ENCODE peak calls at places on chromosomes 6 and 20, in eight cellular contexts. X, M, T, D, C, J, E and Y are unnamed samples.

GRCh38 chr20:9068232-9068781 is 580 bp upstream of the PLCB4 start:
- DNase-seq in J (peak; percentile 66), C (peak; percentile 63), T (peak; percentile 44), M (no peak), D (no peak), X (peak; percentile 89), E (peak; percentile 61), Y (peak; percentile 76)

GRCh38 chr20:41242807-41243206 is 74.7 kb downstream of the ZHX3 start:
- DNase-seq in C (no peak), J (no peak), D (no peak), E (no peak), M (no peak), X (no peak), T (no peak), Y (no peak)

GRCh38 chr20:59308493-59309201 is 8.2 kb downstream of the EDN3 start:
- DNase-seq in T (peak; percentile 80), D (no peak), C (no peak), M (no peak), X (no peak), J (no peak), E (no peak), Y (no peak)

GRCh38 chr6:42241915-42242314 is 24.3 kb upstream of the MRPS10 start:
- DNase-seq in M (no peak), X (peak; percentile 53), T (no peak), D (no peak), E (no peak), J (no peak), C (no peak), Y (peak; percentile 40)

GRCh38 chr6:2655844-2656433 is 94.8 kb downstream of the MYLK4 start:
- DNase-seq in D (no peak), X (peak; percentile 63), M (no peak), E (no peak), T (no peak), J (no peak), C (no peak), Y (peak; percentile 19)

GRCh38 chr6:137975058-137975940 is 108.2 kb downstream of the TNFAIP3 start:
- DNase-seq in C (peak; percentile 45), M (no peak), T (no peak), E (no peak), J (no peak), X (no peak), D (no peak), Y (no peak)

GRCh38 chr20:17735959-17736621 is 36.3 kb downstream of the BANF2 start:
- DNase-seq in X (no peak), T (no peak), E (peak; percentile 37), D (no peak), M (no peak), J (no peak), C (no peak), Y (no peak)

GRCh38 chr20:35446356-35447078 is 8.5 kb upstream of the GDF5 start:
- DNase-seq in D (no peak), C (no peak), X (no peak), J (no peak), M (no peak), T (no peak), E (peak; percentile 21), Y (no peak)

GRCh38 chr6:12420626-12421025 is 130.5 kb downstream of the EDN1 start:
- DNase-seq in T (no peak), C (no peak), X (peak; percentile 82), J (no peak), M (no peak), E (peak; percentile 30), D (no peak), Y (peak; percentile 93)

GRCh38 chr20:33812673-33813462 is 1.7 kb downstream of the CHMP4B start:
- DNase-seq in X (peak; percentile 58), J (no peak), E (peak; percentile 33), M (no peak), D (no peak), C (peak; percentile 70), T (peak; percentile 58), Y (peak; percentile 37)

GRCh38 chr20:4569092-4569491 is 152.6 kb upstream of the PRND start:
- DNase-seq in M (no peak), D (no peak), C (no peak), X (no peak), T (no peak), E (no peak), J (no peak), Y (peak; percentile 16)

GRCh38 chr20:63350597-63351379 is 10.4 kb downstream of the CHRNA4 start:
- DNase-seq in D (no peak), J (no peak), T (no peak), E (no peak), M (no peak), C (no peak), X (no peak), Y (no peak)

GRCh38 chr6:146258206-146258605 is 229.3 kb downstream of the GRM1 start:
- DNase-seq in C (no peak), T (no peak), M (no peak), E (no peak), X (no peak), J (no peak), D (no peak), Y (no peak)

GRCh38 chr6:106050538-106050937 is 35.6 kb upstream of the PRDM1 start:
- DNase-seq in T (no peak), J (no peak), C (no peak), M (no peak), X (no peak), E (no peak), D (no peak), Y (no peak)

GRCh38 chr6:41914343-41914742 is 6.6 kb downstream of the MED20 start:
- DNase-seq in E (no peak), D (no peak), T (no peak), M (no peak), J (no peak), C (no peak), X (no peak), Y (no peak)

GRCh38 chr6:168615837-168616236 is 174.9 kb downstream of the SMOC2 start:
- DNase-seq in E (no peak), D (no peak), J (no peak), X (no peak), M (no peak), T (no peak), C (no peak), Y (no peak)

GRCh38 chr6:144305985-144306384 is 20.9 kb downstream of the UTRN start:
- DNase-seq in J (no peak), E (peak; percentile 77), C (no peak), D (peak; percentile 69), X (no peak), T (no peak), M (no peak), Y (no peak)

GRCh38 chr6:2843138-2843740 is 1.6 kb upstream of the SERPINB1 start:
- DNase-seq in M (no peak), J (no peak), T (peak; percentile 43), C (no peak), E (peak; percentile 71), X (no peak), D (no peak), Y (no peak)

GRCh38 chr6:12557760-12558159 is 158.8 kb upstream of the PHACTR1 start:
- DNase-seq in C (no peak), T (no peak), J (no peak), M (no peak), D (no peak), X (no peak), E (peak; percentile 15), Y (no peak)

GRCh38 chr6:136718486-136718885 is 73.8 kb downstream of the MAP3K5 start:
- DNase-seq in J (no peak), E (no peak), M (no peak), T (no peak), C (no peak), X (no peak), D (no peak), Y (no peak)

GRCh38 chr6:30686908-30687658 is 638 bp upstream of the PPP1R18 start:
- DNase-seq in E (peak; percentile 99), X (peak; percentile 88), M (peak; percentile 89), T (peak; percentile 82), J (peak; percentile 97), D (peak; percentile 96), C (peak; percentile 65), Y (peak; percentile 96)

GRCh38 chr6:131979515-131980337 is 28.6 kb upstream of the CCN2 start:
- DNase-seq in X (no peak), T (no peak), E (peak; percentile 56), C (no peak), D (peak; percentile 96), J (no peak), M (no peak), Y (no peak)

GRCh38 chr6:157456524-157456829 is 75.5 kb downstream of the ZDHHC14 start:
- DNase-seq in T (no peak), M (no peak), X (no peak), D (no peak), E (no peak), J (no peak), C (no peak), Y (no peak)

GRCh38 chr20:54335299-54335698 is 127.4 kb downstream of the PFDN4 start:
- DNase-seq in J (no peak), C (no peak), E (no peak), X (no peak), D (peak; percentile 22), T (no peak), M (no peak), Y (no peak)

GRCh38 chr6:45533394-45533793 is 155.7 kb upstream of the SUPT3H start:
- DNase-seq in X (no peak), E (peak; percentile 31), T (no peak), M (no peak), J (no peak), D (no peak), C (peak; percentile 9), Y (no peak)

GRCh38 chr6:44047179-44047546 is 80.1 kb downstream of the MRPL14 start:
- DNase-seq in E (peak; percentile 28), T (no peak), M (no peak), X (no peak), C (no peak), D (no peak), J (no peak), Y (no peak)